ENCODE peak calls at places on chromosomes 4 and X, in six cellular contexts. H is caudate nucleus; I is AG08396; U is stimulated activated CD4-positive, alpha-beta T cell treated with anti-CD3 and anti-CD28 coated beads, Interleukin-4, amount 100 ng/mL, for 4 hours; O is iris pigment epithelial cell; J is T-helper 2 cell. L is an unnamed sample.

GRCh38 chr4:109967798-109968520 is 55.3 kb downstream of the EGF start:
- DNase-seq in H (no peak), I (no peak), U (no peak), O (peak; percentile 61), J (no peak), L (no peak)

GRCh38 chr4:141020801-141021261 is 112.4 kb downstream of the RNF150 start:
- DNase-seq in H (no peak), I (no peak), U (no peak), O (peak; percentile 67), J (no peak), L (peak; percentile 75)

GRCh38 chr4:59249110-59249509 is 1951.0 kb upstream of the ADGRL3 start:
- DNase-seq in H (no peak), I (no peak), U (no peak), O (no peak), J (no peak), L (no peak)

GRCh38 chrX:19852014-19853005 is 35.1 kb downstream of the SH3KBP1 start:
- DNase-seq in H (no peak), I (peak; percentile 44), U (no peak), O (peak; percentile 67), J (no peak), L (no peak)

GRCh38 chrX:42028113-42028512 is 104.8 kb upstream of the CASK start:
- DNase-seq in H (no peak), I (no peak), U (no peak), O (no peak), J (no peak), L (no peak)

GRCh38 chr4:121642292-121642691 is 54.5 kb downstream of the ANXA5 start:
- DNase-seq in H (no peak), I (no peak), U (no peak), O (no peak), J (no peak), L (no peak)

GRCh38 chrX:45697591-45697990 is 496.9 kb upstream of the DIPK2B start:
- DNase-seq in H (no peak), I (peak; percentile 56), U (no peak), O (peak; percentile 80), J (no peak), L (no peak)

GRCh38 chrX:138748480-138748879 is 37.0 kb upstream of the FGF13 start:
- DNase-seq in H (no peak), I (no peak), U (no peak), O (peak; percentile 38), J (no peak), L (no peak)

GRCh38 chrX:5876984-5877655 is 351.5 kb downstream of the NLGN4X start:
- DNase-seq in H (no peak), I (no peak), U (no peak), O (no peak), J (no peak), L (no peak)

GRCh38 chr4:37674446-37674845 is 11.7 kb downstream of the RELL1 start:
- DNase-seq in H (no peak), I (no peak), U (no peak), O (no peak), J (no peak), L (no peak)

GRCh38 chrX:85108165-85108564 is 104.5 kb downstream of the APOOL start:
- DNase-seq in H (no peak), I (no peak), U (no peak), O (no peak), J (no peak), L (no peak)

GRCh38 chr4:169254546-169254983 is 16.2 kb downstream of the SH3RF1 start:
- DNase-seq in H (no peak), I (peak; percentile 41), U (no peak), O (peak; percentile 88), J (no peak), L (no peak)

GRCh38 chr4:150244600-150244999 is 166.4 kb downstream of the DCLK2 start:
- DNase-seq in H (no peak), I (peak; percentile 50), U (no peak), O (peak; percentile 77), J (no peak), L (no peak)

GRCh38 chr4:77473509-77473908 is 132.1 kb upstream of the CXCL13 start:
- DNase-seq in H (no peak), I (no peak), U (no peak), O (peak; percentile 19), J (no peak), L (no peak)

GRCh38 chrX:11665144-11666040 is at the start of gene ARHGAP6:
- DNase-seq in H (no peak), I (peak; percentile 57), U (no peak), O (peak; percentile 54), J (no peak), L (no peak)